ENCODE peak calls at places on chromosomes 5 and 9, in ten cellular contexts. K, L, N, A, O, C, E, F, B and R are unnamed samples.
A peak's percentile ranks its signal among the peaks of the same experiment; 100 is the strongest.

GRCh38 chr5:180007582-180007981 is 64.0 kb downstream of the RNF130 start:
- DNase-seq in L (no peak), O (no peak), E (peak; percentile 46), B (no peak), A (no peak), C (peak; percentile 90), K (no peak), F (no peak), N (no peak), R (no peak)

GRCh38 chr5:96876292-96876850 is at the start of gene ERAP2:
- DNase-seq in E (no peak), A (peak; percentile 32), O (peak; percentile 65), K (no peak), B (no peak), N (no peak), L (peak; percentile 67), F (peak; percentile 17), C (peak; percentile 75), R (no peak)

GRCh38 chr9:131668057-131668438 is 71.8 kb downstream of the RAPGEF1 start:
- DNase-seq in B (no peak), L (no peak), C (no peak), E (no peak), K (peak; percentile 21), N (no peak), F (no peak), O (no peak), A (no peak), R (no peak)

GRCh38 chr5:5523066-5523505 is 100.6 kb downstream of the ICE1 start:
- DNase-seq in C (peak; percentile 3), A (peak; percentile 34), F (no peak), B (no peak), E (no peak), N (no peak), L (peak; percentile 1), O (peak; percentile 34), K (no peak), R (no peak)

GRCh38 chr9:75488082-75488713 is 399.9 kb downstream of the OSTF1 start:
- DNase-seq in F (no peak), E (no peak), N (no peak), A (no peak), B (no peak), L (no peak), C (no peak), O (no peak), K (peak; percentile 22), R (no peak)

GRCh38 chr9:101064206-101064605 is 35.7 kb downstream of the PLPPR1 start:
- DNase-seq in C (no peak), F (no peak), B (no peak), O (no peak), E (no peak), K (no peak), L (no peak), A (no peak), N (no peak), R (no peak)

GRCh38 chr5:116176124-116176523 is 91.3 kb downstream of the COMMD10 start:
- DNase-seq in O (peak; percentile 39), L (peak; percentile 3), K (no peak), F (no peak), E (no peak), N (no peak), C (no peak), B (no peak), A (no peak), R (no peak)

GRCh38 chr5:25190521-25191000 is 545.8 kb upstream of the CDH10 start:
- DNase-seq in N (no peak), O (no peak), E (no peak), C (no peak), B (no peak), K (no peak), L (no peak), A (no peak), F (no peak), R (no peak)

GRCh38 chr9:114981095-114981494 is 50.7 kb upstream of the TNFSF8 start:
- DNase-seq in E (no peak), O (peak; percentile 74), B (no peak), L (no peak), A (no peak), F (no peak), C (no peak), K (no peak), N (no peak), R (no peak)

GRCh38 chr5:124302504-124302903 is 443.9 kb downstream of the ZNF608 start:
- DNase-seq in K (no peak), N (no peak), B (no peak), A (no peak), O (no peak), F (no peak), C (no peak), E (no peak), L (peak; percentile 76), R (no peak)

GRCh38 chr5:94745786-94746730 is 127.6 kb downstream of the SLF1 start:
- DNase-seq in A (peak; percentile 64), K (no peak), B (no peak), C (no peak), N (no peak), L (peak; percentile 76), F (no peak), E (no peak), O (peak; percentile 42), R (no peak)

GRCh38 chr5:176360894-176361436 is 599 bp downstream of the KIAA1191 start:
- DNase-seq in F (no peak), K (no peak), A (no peak), L (peak; percentile 15), N (no peak), B (no peak), O (no peak), E (no peak), C (peak; percentile 18), R (no peak)

GRCh38 chr5:28603869-28604268 is 1565.5 kb upstream of the CDH9 start:
- DNase-seq in L (no peak), A (no peak), F (no peak), E (no peak), N (no peak), K (no peak), C (no peak), B (no peak), O (peak; percentile 46), R (no peak)

GRCh38 chr9:33295571-33295970 is 5.3 kb downstream of the NFX1 start:
- DNase-seq in A (peak; percentile 62), K (no peak), E (no peak), B (no peak), N (no peak), C (no peak), F (no peak), L (no peak), O (no peak), R (no peak)

GRCh38 chr5:65152131-65152530 is 329.6 kb downstream of the ADAMTS6 start:
- DNase-seq in B (no peak), L (peak; percentile 27), A (no peak), F (no peak), N (no peak), E (no peak), O (no peak), C (no peak), K (no peak), R (no peak)

GRCh38 chr5:44613951-44614350 is 194.8 kb upstream of the MRPS30 start:
- DNase-seq in B (no peak), L (no peak), F (no peak), N (no peak), C (no peak), E (no peak), A (no peak), O (no peak), K (no peak), R (no peak)

GRCh38 chr5:10151656-10152055 is 98.0 kb downstream of the ATPSCKMT start:
- DNase-seq in O (no peak), K (no peak), A (no peak), C (no peak), E (no peak), F (no peak), B (no peak), N (no peak), L (peak; percentile 6), R (no peak)

GRCh38 chr5:161763571-161763970 is 78.0 kb downstream of the GABRA6 start:
- DNase-seq in F (no peak), C (no peak), L (no peak), E (no peak), A (no peak), N (no peak), O (no peak), B (no peak), K (no peak), R (no peak)

GRCh38 chr9:134836406-134836970 is 44.1 kb upstream of the FCN2 start:
- DNase-seq in L (no peak), E (no peak), N (no peak), O (no peak), K (no peak), F (peak; percentile 4), B (no peak), C (no peak), A (no peak), R (no peak)

GRCh38 chr5:111461261-111461671 is 51.1 kb downstream of the STARD4 start:
- DNase-seq in O (no peak), E (peak; percentile 60), K (no peak), F (no peak), N (no peak), L (peak; percentile 44), B (no peak), A (peak; percentile 27), C (no peak), R (no peak)